ENCODE peak calls at places on chromosomes 13 and 19, in four cellular contexts. X, F, O and L are unnamed samples.

GRCh38 chr19:22422220-22422619 is at the start of gene ZNF98:
- DNase-seq in X (no peak), F (no peak), O (no peak), L (no peak)

GRCh38 chr19:48818234-48818823 is 7.5 kb upstream of the BCAT2 start:
- DNase-seq in F (no peak), X (no peak), O (no peak), L (no peak)

GRCh38 chr13:49560270-49561063 is 24.9 kb downstream of the RCBTB1 start:
- DNase-seq in O (peak), X (peak), F (no peak), L (peak)

GRCh38 chr19:48963371-48964204 is 1.5 kb upstream of the FTL start:
- DNase-seq in F (no peak), X (peak), O (peak), L (no peak)

GRCh38 chr13:111363591-111363990 is 43.1 kb downstream of the TEX29 start:
- DNase-seq in O (no peak), X (no peak), F (no peak), L (no peak)

GRCh38 chr19:29841209-29841558 is 29.4 kb downstream of the CCNE1 start:
- DNase-seq in X (peak), O (no peak), F (no peak), L (no peak)

GRCh38 chr19:30682576-30683536 is 310.7 kb downstream of the ZNF536 start:
- DNase-seq in O (peak), X (peak), F (no peak), L (peak)

GRCh38 chr13:28532226-28533048 is 37.5 kb upstream of the FLT1 start:
- DNase-seq in O (peak), F (no peak), X (no peak), L (no peak)

GRCh38 chr13:73602295-73602694 is 531.9 kb downstream of the KLF12 start:
- DNase-seq in F (no peak), O (peak), X (peak), L (no peak)

GRCh38 chr19:32392946-32393345 is 12.6 kb upstream of the DPY19L3 start:
- DNase-seq in O (no peak), X (no peak), F (no peak), L (no peak)

GRCh38 chr19:28466107-28467045 is 746.6 kb downstream of the UQCRFS1 start:
- DNase-seq in F (no peak), O (peak), X (peak), L (peak)

GRCh38 chr19:54650108-54650666 is 12.6 kb upstream of the LILRB4 start:
- DNase-seq in F (no peak), O (no peak), X (no peak), L (no peak)

GRCh38 chr13:24557121-24557520 is 44.5 kb upstream of the PARP4 start:
- DNase-seq in F (no peak), X (no peak), O (no peak), L (no peak)

GRCh38 chr13:52447815-52448552 is 2.5 kb downstream of the VPS36 start:
- DNase-seq in X (no peak), O (peak), F (no peak), L (no peak)

GRCh38 chr19:23956051-23956450 is 41.4 kb downstream of the ZNF726 start:
- DNase-seq in X (no peak), O (no peak), F (no peak), L (no peak)

GRCh38 chr19:18086590-18087138 is at the start of gene IL12RB1:
- DNase-seq in O (no peak), F (peak), X (no peak), L (no peak)

GRCh38 chr19:1524972-1525325 is 1.1 kb downstream of the PLK5 start:
- DNase-seq in X (no peak), F (no peak), O (no peak), L (no peak)

GRCh38 chr13:20137875-20138274 is 23.0 kb downstream of the GJA3 start:
- DNase-seq in F (no peak), X (no peak), O (no peak), L (no peak)

GRCh38 chr19:2422951-2423880 is 4.2 kb downstream of the TIMM13 start:
- DNase-seq in F (no peak), X (no peak), O (no peak), L (no peak)

GRCh38 chr13:20144141-20144850 is 16.6 kb downstream of the GJA3 start:
- DNase-seq in X (no peak), F (no peak), O (no peak), L (no peak)

GRCh38 chr19:38880882-38881609 is 3.0 kb upstream of the RINL start:
- DNase-seq in O (no peak), F (no peak), X (no peak), L (no peak)

GRCh38 chr19:44648536-44649370 is 5.0 kb downstream of the PVR start:
- DNase-seq in F (no peak), X (no peak), O (no peak), L (no peak)

GRCh38 chr13:36998624-36999041 is 507 bp downstream of the ALG5 start:
- DNase-seq in O (peak), F (no peak), X (no peak), L (peak)

GRCh38 chr19:55464039-55464668 is 397 bp downstream of the C19orf85 start:
- DNase-seq in X (no peak), F (no peak), O (no peak), L (no peak)

GRCh38 chr19:11821474-11821873 is 7.4 kb downstream of the ZNF440 start:
- DNase-seq in F (no peak), O (peak), X (no peak), L (no peak)

GRCh38 chr19:10404888-10405808 is 1.8 kb upstream of the CDC37 start:
- DNase-seq in F (no peak), X (no peak), O (no peak), L (no peak)

GRCh38 chr13:67133476-67133875 is 96.7 kb downstream of the PCDH9 start:
- DNase-seq in O (no peak), F (no peak), X (no peak), L (no peak)

GRCh38 chr19:16661480-16662034 is 618 bp downstream of the TMEM38A start:
- DNase-seq in F (no peak), O (peak), X (no peak), L (no peak)

GRCh38 chr13:39462456-39462855 is 140.5 kb downstream of the LHFPL6 start:
- DNase-seq in X (no peak), O (no peak), F (no peak), L (no peak)

GRCh38 chr19:35236638-35237400 is 8.3 kb upstream of the FAM187B start:
- DNase-seq in X (no peak), F (no peak), O (no peak), L (no peak)

GRCh38 chr13:60397693-60398437 is 845 bp downstream of the TDRD3 start:
- DNase-seq in O (peak), X (peak), F (no peak), L (peak)

GRCh38 chr19:11421607-11422098 is 2.5 kb upstream of the RGL3 start:
- DNase-seq in X (no peak), O (peak), F (no peak), L (peak)

GRCh38 chr19:39582891-39583625 is 19.3 kb upstream of the LGALS13 start:
- DNase-seq in O (no peak), F (peak), X (no peak), L (no peak)

GRCh38 chr13:59519776-59520175 is 644.0 kb downstream of the DIAPH3 start:
- DNase-seq in X (no peak), F (no peak), O (no peak), L (no peak)

GRCh38 chr19:16876904-16877361 is 11.9 kb upstream of the F2RL3 start:
- DNase-seq in F (no peak), O (no peak), X (no peak), L (no peak)

GRCh38 chr13:102185375-102185984 is 216.4 kb downstream of the FGF14 start:
- DNase-seq in F (no peak), O (no peak), X (no peak), L (no peak)

GRCh38 chr19:39588066-39588465 is 14.3 kb upstream of the LGALS13 start:
- DNase-seq in F (no peak), O (no peak), X (no peak), L (no peak)

GRCh38 chr13:110185696-110186095 is 121.3 kb downstream of the COL4A1 start:
- DNase-seq in O (no peak), X (no peak), F (no peak), L (no peak)

GRCh38 chr19:33521480-33522370 is at the start of gene PEPD:
- DNase-seq in O (peak), X (peak), F (peak), L (peak)

GRCh38 chr19:33519416-33519815 is 2.2 kb downstream of the PEPD start:
- DNase-seq in F (no peak), O (no peak), X (no peak), L (no peak)

GRCh38 chr19:33522371-33522662 is 726 bp upstream of the PEPD start:
- DNase-seq in X (no peak), O (no peak), F (no peak), L (peak)

GRCh38 chr19:33520048-33520643 is 1.4 kb downstream of the PEPD start:
- DNase-seq in O (no peak), X (peak), F (no peak), L (no peak)

DNA sequence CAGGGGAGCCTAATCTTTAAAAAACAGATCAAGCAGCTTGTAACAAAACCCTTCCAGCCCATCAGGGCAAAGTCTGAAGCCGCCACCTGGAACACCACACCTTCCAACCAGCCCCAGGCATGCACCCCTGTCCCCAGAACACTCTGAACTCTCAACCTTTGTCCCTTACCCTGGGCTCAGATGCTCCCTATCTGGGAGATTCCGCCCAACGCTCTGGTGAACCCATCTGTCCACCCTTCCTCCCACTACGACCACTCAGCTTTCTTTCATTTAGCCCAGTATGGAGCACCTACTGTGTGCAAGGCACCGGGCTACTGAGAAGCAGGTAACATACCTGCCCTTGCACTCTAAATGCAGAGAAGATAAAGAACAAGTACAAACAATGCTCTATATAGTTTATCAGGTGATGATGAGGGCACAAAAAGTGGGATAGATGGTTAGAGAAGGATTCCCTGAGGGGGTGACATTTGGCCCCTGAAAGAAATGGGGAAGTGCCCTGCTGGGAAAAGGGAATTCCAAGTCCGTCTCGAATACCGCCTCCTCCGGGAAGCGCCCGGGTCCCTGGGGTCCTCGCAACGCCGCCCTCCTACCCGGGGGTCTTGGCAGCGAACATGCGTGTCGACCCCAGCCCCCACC is 629 bp downstream of the PEPD start:
- DNase-seq in F (no peak), O (no peak), X (peak), L (no peak)
- TF ChIP-seq FOXK2 in F (no peak), O (no peak), X (no peak), L (no peak)

DNA sequence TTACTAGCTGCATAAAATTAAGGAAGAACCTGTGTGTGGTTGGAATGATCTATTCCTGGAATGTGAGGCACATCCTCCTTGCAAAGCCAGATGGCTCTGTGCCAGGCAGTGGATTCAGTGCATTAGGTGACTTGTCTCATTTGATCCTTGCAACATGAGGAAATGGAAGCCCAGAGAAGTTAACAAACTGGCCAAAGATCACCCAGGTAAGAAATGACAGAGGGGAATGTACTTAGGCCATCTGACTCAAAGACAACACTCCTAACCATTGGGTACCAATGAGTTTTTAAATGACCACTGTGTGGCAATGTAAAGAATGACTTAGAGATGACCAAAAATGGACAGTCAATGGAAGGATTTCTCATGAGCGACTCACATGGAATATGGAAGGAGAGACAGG is 114.2 kb upstream of the RXFP2 start:
- DNase-seq in O (no peak), X (no peak), F (no peak), L (no peak)
- TF ChIP-seq FOXK2 in O (no peak), X (no peak), F (no peak), L (no peak)

DNA sequence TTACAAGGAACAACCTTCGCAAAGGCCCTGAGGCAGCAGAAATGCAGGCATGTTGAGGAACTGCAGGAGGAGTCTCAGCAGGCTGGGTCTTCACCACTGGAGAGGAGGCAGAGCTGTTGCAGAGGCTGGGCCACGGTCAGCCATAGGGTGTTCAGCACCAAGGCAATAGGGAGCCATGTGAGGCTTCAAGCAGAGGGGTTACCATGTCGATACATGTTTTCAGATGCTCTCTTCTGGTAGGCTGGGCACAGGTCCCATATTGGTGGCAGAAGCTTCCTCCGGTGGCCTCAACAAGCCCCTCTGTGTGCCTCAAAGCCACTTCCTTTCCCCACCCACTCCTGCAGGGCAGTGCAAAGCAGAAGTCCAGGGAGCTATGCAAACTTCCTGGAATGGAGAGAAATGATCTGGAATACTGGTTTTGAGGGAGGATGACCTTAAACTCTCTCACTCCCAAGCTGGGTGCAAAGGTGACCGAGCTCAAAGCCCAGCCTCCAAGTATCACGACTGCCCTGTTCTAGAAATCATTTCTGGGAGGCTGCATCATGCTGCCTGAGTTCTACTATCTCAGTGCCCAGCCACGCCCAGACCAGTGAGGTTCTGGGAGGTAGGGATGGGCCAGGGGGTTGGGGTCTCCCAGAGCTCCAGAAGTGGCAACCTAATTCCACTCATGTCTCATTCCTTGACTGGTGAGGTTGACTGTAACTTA is at the start of gene FUT6:
- DNase-seq in X (peak), F (no peak), O (no peak), L (no peak)
- TF ChIP-seq FOXK2 in X (no peak), F (no peak), O (no peak), L (no peak)

GRCh38 chr19:58399903-58400637 is 4.6 kb downstream of the RNF225 start:
- DNase-seq in X (no peak), O (no peak), F (no peak), L (no peak)
- TF ChIP-seq FOXK2 in X (no peak), O (no peak), F (no peak), L (no peak)

DNA sequence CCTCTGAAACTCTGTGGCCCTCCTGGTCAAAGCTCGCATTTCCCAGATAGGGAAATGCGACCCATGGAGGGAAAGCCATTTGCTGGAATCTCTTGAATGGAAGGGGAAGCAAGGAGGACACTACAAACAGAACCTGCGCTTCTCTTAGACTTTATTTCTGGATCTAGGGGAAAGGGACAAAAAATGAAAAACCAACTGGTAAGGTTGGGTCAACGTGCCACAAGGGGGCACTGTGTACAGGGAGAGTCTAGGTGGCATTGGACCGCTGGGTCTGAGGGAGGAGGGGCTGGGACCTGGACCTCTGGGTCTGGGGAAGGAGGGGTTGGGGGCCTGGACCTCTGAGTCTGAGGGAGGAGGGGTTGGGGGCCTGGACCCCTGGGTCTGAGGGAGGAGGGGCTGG is 5.0 kb downstream of the KLK4 start:
- DNase-seq in X (peak), O (peak), F (no peak), L (peak)
- TF ChIP-seq FOXK2 in X (no peak), O (no peak), F (no peak), L (no peak)

GRCh38 chr19:13042443-13043130 is 47.3 kb downstream of the NFIX start:
- DNase-seq in F (no peak), X (no peak), O (no peak), L (no peak)
- TF ChIP-seq FOXK2 in F (no peak), X (no peak), O (no peak), L (no peak)

DNA sequence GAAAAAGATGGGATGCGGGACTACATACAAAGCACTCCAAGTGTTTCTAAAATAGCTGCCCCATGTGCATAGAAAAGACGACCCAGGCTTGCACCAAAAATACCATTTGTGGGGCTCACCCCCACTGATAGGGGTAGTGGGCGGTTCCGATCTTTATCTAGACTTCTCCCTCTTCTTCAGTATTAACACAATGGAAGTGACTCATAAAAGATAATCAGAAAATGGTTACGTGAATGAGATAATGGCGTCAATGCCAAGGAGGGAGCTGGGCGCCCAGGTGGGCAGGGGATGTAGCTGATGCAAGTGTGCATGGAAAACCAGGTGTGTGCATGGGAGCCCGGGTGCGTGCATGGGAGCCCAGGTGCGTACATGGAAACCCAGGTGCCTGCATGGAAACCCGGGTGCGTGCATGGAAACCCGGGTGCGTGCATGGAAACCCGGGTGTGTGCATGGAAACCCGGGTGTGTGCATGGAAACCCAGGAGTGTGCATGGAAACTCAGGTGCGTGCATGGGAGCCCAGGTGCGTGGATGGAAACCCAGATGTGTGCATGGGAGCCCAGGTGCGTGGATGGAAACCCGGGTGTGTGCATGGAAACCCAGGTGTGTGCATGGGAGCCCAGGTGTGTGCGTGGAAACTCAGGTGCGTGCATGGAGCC is 32.7 kb downstream of the LAMP1 start:
- DNase-seq in X (no peak), F (no peak), O (no peak), L (no peak)
- TF ChIP-seq FOXK2 in X (no peak), F (no peak), O (no peak), L (no peak)

DNA sequence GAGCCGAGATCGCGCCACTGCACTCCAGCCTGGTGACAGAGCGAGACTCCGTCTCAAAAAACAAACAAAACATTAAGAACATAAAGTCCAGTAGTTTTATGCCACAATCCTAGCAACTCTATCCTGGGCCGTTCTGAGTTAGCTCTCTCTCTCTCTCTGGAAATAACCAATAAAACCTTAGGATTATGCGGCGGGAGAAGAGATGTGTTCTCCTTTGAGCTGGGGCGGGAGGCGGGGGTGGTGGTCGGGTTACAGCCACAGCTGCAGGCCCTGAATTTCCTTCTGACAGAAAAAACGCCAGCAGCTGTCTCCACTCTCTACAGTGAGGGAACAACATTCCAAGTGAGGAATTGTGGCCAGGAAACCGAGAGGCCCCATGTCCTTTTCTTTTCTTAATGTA is 9.0 kb upstream of the PNMA8A start:
- DNase-seq in X (no peak), O (no peak), F (no peak), L (peak)
- TF ChIP-seq FOXK2 in X (no peak), O (no peak), F (no peak), L (no peak)